ENCODE peak calls at places on chromosomes 7 and 10, in eight cellular contexts. B is DMS153, F is A549, X is endothelial cell, M is mesendoderm, E is AG09309, G is left cardiac atrium, W is T-helper 1 cell. D is an unnamed sample.

GRCh38 chr7:106062006-106062405 is 50.1 kb downstream of the SYPL1 start:
- DNase-seq in B (no peak), F (no peak), X (no peak), M (no peak), E (no peak), G (no peak), W (no peak), D (no peak)

GRCh38 chr7:50653997-50654425 is 88.8 kb upstream of the DDC start:
- DNase-seq in B (no peak), F (no peak), X (no peak), M (no peak), E (no peak), G (peak; percentile 81), W (no peak), D (peak; percentile 83)

GRCh38 chr7:107152011-107152410 is 16.8 kb upstream of the HBP1 start:
- DNase-seq in B (no peak), F (no peak), X (no peak), M (no peak), E (no peak), G (no peak), W (no peak), D (no peak)

GRCh38 chr10:113982296-113982695 is 61.4 kb upstream of the ADRB1 start:
- DNase-seq in B (no peak), F (no peak), X (no peak), M (no peak), E (no peak), G (no peak), W (no peak), D (no peak)

GRCh38 chr10:99531026-99531695 is 1.6 kb upstream of the NKX2-3 start:
- DNase-seq in B (no peak), F (no peak), X (no peak), M (no peak), E (no peak), G (no peak), W (no peak), D (no peak)

GRCh38 chr7:94042381-94042780 is 38.2 kb upstream of the BET1 start:
- DNase-seq in B (no peak), F (no peak), X (no peak), M (no peak), E (no peak), G (no peak), W (no peak), D (no peak)

GRCh38 chr10:79380125-79380917 is 33.1 kb downstream of the PPIF start:
- DNase-seq in B (peak; percentile 75), F (no peak), X (no peak), M (no peak), E (no peak), G (peak; percentile 73), W (no peak), D (no peak)

GRCh38 chr7:84339306-84339705 is 144.7 kb upstream of the SEMA3A start:
- DNase-seq in B (no peak), F (no peak), X (no peak), M (no peak), E (no peak), G (no peak), W (no peak), D (no peak)

GRCh38 chr7:140485463-140486265 is 6.4 kb upstream of the MKRN1 start:
- DNase-seq in B (no peak), F (no peak), X (no peak), M (peak; percentile 42), E (no peak), G (no peak), W (no peak), D (no peak)

GRCh38 chr10:128860574-128860973 is 606.5 kb upstream of the MGMT start:
- DNase-seq in B (no peak), F (no peak), X (no peak), M (no peak), E (no peak), G (no peak), W (no peak), D (no peak)

GRCh38 chr10:18490755-18491154 is 160.6 kb downstream of the NSUN6 start:
- DNase-seq in B (no peak), F (no peak), X (no peak), M (no peak), E (no peak), G (no peak), W (no peak), D (no peak)

GRCh38 chr7:117458977-117459583 is 20.7 kb upstream of the CFTR start:
- DNase-seq in B (no peak), F (no peak), X (no peak), M (peak; percentile 34), E (no peak), G (no peak), W (no peak), D (no peak)

GRCh38 chr7:2554654-2555053 is 670 bp downstream of the BRAT1 start:
- DNase-seq in B (no peak), F (no peak), X (no peak), M (peak; percentile 22), E (no peak), G (no peak), W (no peak), D (peak; percentile 37)

GRCh38 chr10:33143160-33143728 is 185.2 kb upstream of the ITGB1 start:
- DNase-seq in B (no peak), F (peak; percentile 48), X (no peak), M (no peak), E (peak; percentile 46), G (no peak), W (no peak), D (no peak)

GRCh38 chr7:35012155-35012554 is 25.1 kb downstream of the DPY19L1 start:
- DNase-seq in B (no peak), F (no peak), X (no peak), M (no peak), E (no peak), G (no peak), W (no peak), D (no peak)

GRCh38 chr10:133178357-133179127 is 18.5 kb downstream of the KNDC1 start:
- DNase-seq in B (no peak), F (no peak), X (no peak), M (no peak), E (no peak), G (peak; percentile 9), W (no peak), D (peak; percentile 14)

GRCh38 chr7:98354052-98354451 is 46.8 kb downstream of the BAIAP2L1 start:
- DNase-seq in B (no peak), F (no peak), X (no peak), M (peak; percentile 32), E (no peak), G (no peak), W (no peak), D (no peak)

GRCh38 chr10:48404646-48405045 is 98.2 kb downstream of the MAPK8 start:
- DNase-seq in B (no peak), F (no peak), X (no peak), M (no peak), E (peak; percentile 46), G (no peak), W (no peak), D (no peak)

GRCh38 chr10:110207805-110208613 is 604 bp downstream of the MXI1 start:
- DNase-seq in B (no peak), F (peak; percentile 31), X (peak; percentile 43), M (peak; percentile 78), E (no peak), G (no peak), W (peak; percentile 22), D (peak; percentile 66)

GRCh38 chr7:141118809-141119586 is 45.1 kb downstream of the TMEM178B start:
- DNase-seq in B (no peak), F (no peak), X (no peak), M (peak; percentile 40), E (no peak), G (no peak), W (no peak), D (no peak)

GRCh38 chr10:131674130-131674529 is 226.7 kb upstream of the PPP2R2D start:
- DNase-seq in B (no peak), F (no peak), X (no peak), M (no peak), E (no peak), G (no peak), W (no peak), D (no peak)

GRCh38 chr7:144738708-144739314 is 97.0 kb downstream of the TPK1 start:
- DNase-seq in B (peak; percentile 32), F (peak; percentile 1), X (no peak), M (peak; percentile 35), E (no peak), G (no peak), W (no peak), D (no peak)

GRCh38 chr10:33330543-33331019 is 3.9 kb downstream of the NRP1 start:
- DNase-seq in B (peak; percentile 3), F (peak; percentile 60), X (peak; percentile 87), M (peak; percentile 86), E (peak; percentile 71), G (peak; percentile 85), W (peak; percentile 42), D (peak; percentile 88)

GRCh38 chr10:128465697-128466096 is 339.5 kb upstream of the MKI67 start:
- DNase-seq in B (no peak), F (no peak), X (no peak), M (no peak), E (no peak), G (no peak), W (no peak), D (no peak)

GRCh38 chr10:14571866-14572507 is 202.7 kb downstream of the FAM107B start:
- DNase-seq in B (no peak), F (peak; percentile 71), X (no peak), M (no peak), E (no peak), G (peak; percentile 54), W (peak; percentile 17), D (no peak)

GRCh38 chr10:4240641-4241197 is 455.7 kb upstream of the KLF6 start:
- DNase-seq in B (no peak), F (no peak), X (no peak), M (peak; percentile 57), E (peak; percentile 77), G (no peak), W (no peak), D (no peak)